ENCODE peak calls at places on chromosomes 12 and 14, in four cellular contexts. V is WERI-Rb-1, H is choroid plexus epithelial cell, L is GM13977. P is an unnamed sample.

GRCh38 chr12:7144414-7145120 is 14.4 kb downstream of the CLSTN3 start:
- DNase-seq in L (peak; percentile 50), H (peak; percentile 68), V (no peak), P (peak; percentile 21)

GRCh38 chr12:12870454-12870853 is 20.9 kb upstream of the GPRC5A start:
- DNase-seq in L (no peak), V (no peak), H (peak; percentile 94), P (peak; percentile 99)

GRCh38 chr14:75092698-75093097 is 23.3 kb downstream of the ZC2HC1C start:
- DNase-seq in L (no peak), V (no peak), H (no peak), P (no peak)

GRCh38 chr12:43882578-43883178 is 46.8 kb downstream of the TMEM117 start:
- DNase-seq in V (peak; percentile 24), L (peak; percentile 50), H (peak; percentile 87), P (peak; percentile 59)

GRCh38 chr12:50258167-50258551 is 25.2 kb downstream of the LIMA1 start:
- DNase-seq in V (no peak), L (no peak), H (no peak), P (peak; percentile 32)

GRCh38 chr14:36520601-36521525 is 831 bp upstream of the NKX2-1 start:
- DNase-seq in V (no peak), L (peak; percentile 76), H (peak; percentile 14), P (peak; percentile 5)

GRCh38 chr12:45966486-45966885 is 23.9 kb downstream of the SCAF11 start:
- DNase-seq in H (peak; percentile 86), V (no peak), L (no peak), P (peak; percentile 69)

GRCh38 chr12:11813422-11813813 is 163.9 kb downstream of the ETV6 start:
- DNase-seq in L (no peak), H (peak; percentile 24), V (no peak), P (no peak)

GRCh38 chr12:78034025-78034424 is 203.3 kb downstream of the NAV3 start:
- DNase-seq in H (peak; percentile 84), V (no peak), L (no peak), P (no peak)

GRCh38 chr12:25256005-25256404 is 5.3 kb upstream of the KRAS start:
- DNase-seq in H (no peak), V (no peak), L (no peak), P (no peak)

GRCh38 chr14:38605193-38606114 is 349.6 kb upstream of the CLEC14A start:
- DNase-seq in V (no peak), L (no peak), H (peak; percentile 7), P (no peak)

GRCh38 chr12:51774936-51775335 is 73.6 kb downstream of the FIGNL2 start:
- DNase-seq in V (no peak), H (no peak), L (no peak), P (no peak)

GRCh38 chr12:93848453-93849120 is 171.4 kb downstream of the CRADD start:
- DNase-seq in V (no peak), H (no peak), L (no peak), P (no peak)

GRCh38 chr12:109523504-109523903 is 46.1 kb downstream of the UBE3B start:
- DNase-seq in L (no peak), H (no peak), V (peak; percentile 61), P (no peak)

GRCh38 chr12:71478277-71478676 is 38.7 kb downstream of the LGR5 start:
- DNase-seq in V (no peak), L (no peak), H (no peak), P (no peak)
- TF ChIP-seq CTCF in V (no peak), L (no peak), H (no peak), P (no peak)

DNA sequence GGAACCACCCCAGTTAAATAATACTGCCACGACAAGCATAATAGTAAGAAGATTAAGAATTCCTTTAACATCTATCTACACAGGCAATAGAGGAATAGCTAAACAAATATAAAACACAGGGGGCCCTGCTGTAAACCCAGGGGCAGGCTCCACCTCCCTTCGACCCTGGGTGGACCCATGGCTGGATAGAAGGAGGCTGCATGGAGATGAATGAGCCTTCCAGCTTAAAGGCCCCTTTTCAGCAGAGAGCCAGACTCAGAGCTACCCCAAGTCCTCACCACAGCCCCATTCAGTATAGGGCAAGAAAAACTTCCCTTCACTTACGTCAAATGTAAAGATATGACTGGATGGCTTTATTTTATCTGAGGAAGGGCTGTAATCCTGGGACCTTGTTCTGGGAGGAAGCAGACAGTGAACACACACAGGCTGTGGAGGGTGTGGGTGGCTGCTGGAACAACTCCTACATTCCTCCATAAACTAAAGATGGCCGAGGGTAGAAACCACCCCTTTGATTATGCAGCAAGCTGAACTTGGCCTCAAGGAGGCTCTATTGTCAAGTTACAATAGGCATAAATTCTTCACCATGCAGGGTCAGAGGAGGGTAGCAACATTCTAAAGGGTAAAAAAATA is 30.5 kb downstream of the NUAK1 start:
- DNase-seq in L (no peak), H (peak; percentile 75), V (no peak), P (no peak)
- TF ChIP-seq CTCF in L (no peak), H (peak; percentile 28), V (no peak), P (peak; percentile 33)

DNA sequence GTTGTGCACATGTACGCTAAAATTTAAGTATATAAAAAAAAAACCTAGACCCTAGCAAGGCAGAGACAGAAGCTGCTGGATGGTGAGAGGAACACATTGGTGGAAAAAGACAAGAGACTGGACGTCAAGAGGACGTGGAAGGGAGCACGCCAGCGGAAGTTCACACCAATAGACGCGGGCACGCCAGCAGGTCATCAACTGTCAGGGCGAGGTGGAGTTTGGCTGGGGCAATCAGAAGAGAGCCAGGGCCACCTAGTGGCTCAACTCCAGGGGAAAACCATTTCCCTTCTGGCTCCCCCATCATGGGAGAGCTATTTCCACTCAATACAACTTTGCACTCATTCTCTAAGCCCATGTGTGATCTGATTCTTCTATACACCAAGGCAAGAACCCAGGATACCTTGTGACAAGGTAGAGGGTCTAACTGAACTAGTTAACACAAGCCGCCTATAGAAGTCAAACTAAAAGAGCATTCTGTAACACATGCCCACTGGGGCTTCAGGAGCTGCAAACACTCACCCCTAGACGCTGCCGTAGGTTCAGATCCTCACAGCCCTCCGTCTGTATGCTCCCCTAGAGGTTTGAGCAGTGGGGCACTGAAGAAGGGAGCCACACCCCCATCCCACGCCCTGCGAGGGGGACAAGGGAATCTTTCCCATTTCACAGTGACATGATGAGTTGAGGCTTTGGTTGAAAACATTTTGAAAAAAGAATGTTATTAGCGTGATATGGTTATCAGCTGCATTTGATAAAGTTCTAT is 702.7 kb downstream of the TMTC2 start:
- DNase-seq in H (no peak), L (no peak), V (peak; percentile 56), P (no peak)
- TF ChIP-seq CTCF in H (peak; percentile 28), L (peak; percentile 32), V (peak; percentile 78), P (no peak)

GRCh38 chr14:33908540-33909223 is 42.2 kb downstream of the EGLN3 start:
- DNase-seq in H (no peak), V (no peak), L (no peak), P (no peak)
- TF ChIP-seq CTCF in H (no peak), V (peak; percentile 19), L (no peak), P (no peak)

GRCh38 chr14:99267871-99268775 is 3.9 kb downstream of the BCL11B start:
- DNase-seq in L (no peak), V (no peak), H (no peak), P (no peak)
- TF ChIP-seq CTCF in L (no peak), V (no peak), H (no peak), P (no peak)

GRCh38 chr12:15155271-15155670 is 65.9 kb downstream of the RERG start:
- DNase-seq in V (no peak), H (no peak), L (no peak), P (no peak)

GRCh38 chr12:15154108-15154507 is 67.1 kb downstream of the RERG start:
- DNase-seq in L (no peak), V (no peak), H (no peak), P (no peak)

GRCh38 chr12:15152864-15153263 is 68.4 kb downstream of the RERG start:
- DNase-seq in V (no peak), L (no peak), H (peak; percentile 89), P (no peak)

GRCh38 chr12:15152456-15152855 is 68.8 kb downstream of the RERG start:
- DNase-seq in H (peak; percentile 56), L (no peak), V (no peak), P (no peak)

GRCh38 chr12:15151141-15152091 is 69.8 kb downstream of the RERG start:
- DNase-seq in V (peak; percentile 24), L (no peak), H (peak; percentile 69), P (no peak)
- TF ChIP-seq CTCF in V (peak; percentile 19), L (peak; percentile 39), H (peak; percentile 64), P (peak; percentile 75)

GRCh38 chr14:42334931-42335330 is 728.3 kb downstream of the LRFN5 start:
- DNase-seq in L (no peak), V (no peak), H (no peak), P (no peak)

GRCh38 chr14:42335918-42336317 is 729.2 kb downstream of the LRFN5 start:
- DNase-seq in V (no peak), H (no peak), L (no peak), P (no peak)
- TF ChIP-seq CTCF in V (no peak), H (no peak), L (no peak), P (no peak)